ENCODE peak calls at places on chromosome 5, in eight cellular contexts. J is neural progenitor cell; K is activated T-cell treated with anti-CD3 and anti-CD28 coated beads, Interleukin-2, amount 50 U/mL, for 72 hours; N is H4; Q is heart right ventricle; I is posterior cingulate gyrus; R is astrocyte of the spinal cord; P is hippocampal formation. V is an unnamed sample.

GRCh38 chr5:139574641-139575312 is 13.6 kb downstream of the UBE2D2 start:
- DNase-seq in J (peak), K (peak), N (peak), Q (no peak), I (no peak), R (peak), P (no peak), V (no peak)

GRCh38 chr5:52702877-52703276 is 84.8 kb upstream of the ITGA1 start:
- DNase-seq in J (no peak), K (no peak), N (no peak), Q (no peak), I (no peak), R (no peak), P (no peak), V (no peak)

GRCh38 chr5:35046754-35047153 is 995 bp downstream of the AGXT2 start:
- DNase-seq in J (no peak), K (no peak), N (no peak), Q (no peak), I (no peak), R (peak), P (no peak), V (no peak)

GRCh38 chr5:151405334-151405872 is 42.0 kb upstream of the SLC36A1 start:
- DNase-seq in J (no peak), K (no peak), N (no peak), Q (no peak), I (no peak), R (no peak), P (no peak), V (no peak)

GRCh38 chr5:118605761-118606160 is 382.6 kb downstream of the DTWD2 start:
- DNase-seq in J (no peak), K (no peak), N (no peak), Q (no peak), I (no peak), R (no peak), P (no peak), V (no peak)

GRCh38 chr5:42720242-42720641 is 36.4 kb upstream of the CCDC152 start:
- DNase-seq in J (no peak), K (no peak), N (no peak), Q (no peak), I (no peak), R (no peak), P (no peak), V (no peak)

GRCh38 chr5:65359569-65359968 is 122.2 kb downstream of the ADAMTS6 start:
- DNase-seq in J (no peak), K (no peak), N (no peak), Q (no peak), I (no peak), R (no peak), P (no peak), V (no peak)

GRCh38 chr5:146340260-146341081 is 1.8 kb downstream of the POU4F3 start:
- DNase-seq in J (peak), K (peak), N (peak), Q (peak), I (no peak), R (peak), P (peak), V (no peak)

GRCh38 chr5:170809551-170809950 is 26.0 kb downstream of the GABRP start:
- DNase-seq in J (peak), K (no peak), N (peak), Q (no peak), I (no peak), R (peak), P (no peak), V (no peak)

GRCh38 chr5:154472871-154473580 is 5.0 kb downstream of the HAND1 start:
- DNase-seq in J (peak), K (no peak), N (no peak), Q (peak), I (no peak), R (no peak), P (no peak), V (no peak)

GRCh38 chr5:81776258-81776657 is 25.4 kb upstream of the SSBP2 start:
- DNase-seq in J (no peak), K (no peak), N (no peak), Q (no peak), I (no peak), R (no peak), P (no peak), V (no peak)

GRCh38 chr5:92492908-92493307 is 1088.1 kb downstream of the NR2F1-AS1 start:
- DNase-seq in J (no peak), K (no peak), N (no peak), Q (no peak), I (no peak), R (no peak), P (no peak), V (no peak)

GRCh38 chr5:52947208-52947607 is 41.9 kb upstream of the ITGA2 start:
- DNase-seq in J (no peak), K (no peak), N (no peak), Q (no peak), I (no peak), R (peak), P (no peak), V (no peak)

V was measured in right atrium auricular region.